ENCODE peak calls at places on chromosomes 7 and 10, in ten cellular contexts. One of them, this sample, is unnamed.

GRCh38 chr10:16952010-16952550 is 134.9 kb upstream of the RSU1 start:
- DNase-seq in mammary epithelial cell: no peak
- DNase-seq in PC-9: no peak
- DNase-seq in aorta: no peak
- DNase-seq in ovary: no peak
- DNase-seq in IMR-90: no peak
- DNase-seq in PC-3: no peak
- DNase-seq in body of pancreas: no peak
- DNase-seq in DND-41: no peak
- DNase-seq in substantia nigra: no peak
- DNase-seq in this sample: no peak

GRCh38 chr7:618539-619355 is 99.1 kb upstream of the PDGFA start:
- DNase-seq in mammary epithelial cell: no peak
- DNase-seq in PC-9: no peak
- DNase-seq in aorta: peak
- DNase-seq in ovary: no peak
- DNase-seq in IMR-90: peak
- DNase-seq in PC-3: no peak
- DNase-seq in body of pancreas: no peak
- DNase-seq in DND-41: peak
- DNase-seq in substantia nigra: no peak
- DNase-seq in this sample: peak

GRCh38 chr7:34133983-34134782 is 228.8 kb downstream of the BMPER start:
- DNase-seq in mammary epithelial cell: peak
- DNase-seq in PC-9: no peak
- DNase-seq in aorta: peak
- DNase-seq in ovary: peak
- DNase-seq in IMR-90: peak
- DNase-seq in PC-3: peak
- DNase-seq in body of pancreas: peak
- DNase-seq in DND-41: peak
- DNase-seq in substantia nigra: peak
- DNase-seq in this sample: peak

GRCh38 chr7:102012941-102013461 is 195.6 kb downstream of the CUX1 start:
- DNase-seq in mammary epithelial cell: no peak
- DNase-seq in PC-9: no peak
- DNase-seq in aorta: peak
- DNase-seq in ovary: no peak
- DNase-seq in IMR-90: peak
- DNase-seq in PC-3: no peak
- DNase-seq in body of pancreas: no peak
- DNase-seq in DND-41: no peak
- DNase-seq in substantia nigra: no peak
- DNase-seq in this sample: no peak

GRCh38 chr10:127028556-127028955 is 123.3 kb downstream of the DOCK1 start:
- DNase-seq in mammary epithelial cell: no peak
- DNase-seq in PC-9: no peak
- DNase-seq in aorta: no peak
- DNase-seq in ovary: no peak
- DNase-seq in IMR-90: no peak
- DNase-seq in PC-3: no peak
- DNase-seq in body of pancreas: no peak
- DNase-seq in DND-41: no peak
- DNase-seq in substantia nigra: no peak
- DNase-seq in this sample: no peak

GRCh38 chr7:150402671-150403321 is 23.7 kb downstream of the ZNF775 start:
- DNase-seq in mammary epithelial cell: no peak
- DNase-seq in PC-9: no peak
- DNase-seq in aorta: no peak
- DNase-seq in ovary: no peak
- DNase-seq in IMR-90: no peak
- DNase-seq in PC-3: no peak
- DNase-seq in body of pancreas: peak
- DNase-seq in DND-41: no peak
- DNase-seq in substantia nigra: no peak
- DNase-seq in this sample: peak

GRCh38 chr7:3087243-3087642 is 43.6 kb upstream of the CARD11 start:
- DNase-seq in mammary epithelial cell: no peak
- DNase-seq in PC-9: peak
- DNase-seq in aorta: no peak
- DNase-seq in ovary: no peak
- DNase-seq in IMR-90: peak
- DNase-seq in PC-3: no peak
- DNase-seq in body of pancreas: no peak
- DNase-seq in DND-41: no peak
- DNase-seq in substantia nigra: no peak
- DNase-seq in this sample: no peak

GRCh38 chr10:131129544-131129943 is 182.0 kb downstream of the TCERG1L start:
- DNase-seq in mammary epithelial cell: no peak
- DNase-seq in PC-9: no peak
- DNase-seq in aorta: no peak
- DNase-seq in ovary: no peak
- DNase-seq in IMR-90: no peak
- DNase-seq in PC-3: no peak
- DNase-seq in body of pancreas: no peak
- DNase-seq in DND-41: no peak
- DNase-seq in substantia nigra: no peak
- DNase-seq in this sample: no peak

GRCh38 chr7:10912077-10912476 is 61.6 kb upstream of the PHF14 start:
- DNase-seq in mammary epithelial cell: no peak
- DNase-seq in PC-9: no peak
- DNase-seq in aorta: no peak
- DNase-seq in ovary: no peak
- DNase-seq in IMR-90: no peak
- DNase-seq in PC-3: no peak
- DNase-seq in body of pancreas: no peak
- DNase-seq in DND-41: no peak
- DNase-seq in substantia nigra: no peak
- DNase-seq in this sample: no peak

GRCh38 chr10:49311562-49312236 is 12.7 kb downstream of the C10orf71 start:
- DNase-seq in mammary epithelial cell: no peak
- DNase-seq in PC-9: no peak
- DNase-seq in aorta: no peak
- DNase-seq in ovary: no peak
- DNase-seq in IMR-90: no peak
- DNase-seq in PC-3: no peak
- DNase-seq in body of pancreas: no peak
- DNase-seq in DND-41: no peak
- DNase-seq in substantia nigra: no peak
- DNase-seq in this sample: no peak

GRCh38 chr7:43700059-43700501 is 29.2 kb downstream of the COA1 start:
- DNase-seq in mammary epithelial cell: peak
- DNase-seq in PC-9: peak
- DNase-seq in aorta: no peak
- DNase-seq in ovary: no peak
- DNase-seq in IMR-90: peak
- DNase-seq in PC-3: peak
- DNase-seq in body of pancreas: no peak
- DNase-seq in DND-41: no peak
- DNase-seq in substantia nigra: no peak
- DNase-seq in this sample: no peak

GRCh38 chr7:47227762-47228177 is 354.1 kb downstream of the TNS3 start:
- DNase-seq in mammary epithelial cell: peak
- DNase-seq in PC-9: no peak
- DNase-seq in aorta: no peak
- DNase-seq in ovary: no peak
- DNase-seq in IMR-90: peak
- DNase-seq in PC-3: peak
- DNase-seq in body of pancreas: no peak
- DNase-seq in DND-41: peak
- DNase-seq in substantia nigra: no peak
- DNase-seq in this sample: no peak

GRCh38 chr10:31317171-31317570 is 1.8 kb upstream of the ZEB1 start:
- DNase-seq in mammary epithelial cell: no peak
- DNase-seq in PC-9: no peak
- DNase-seq in aorta: no peak
- DNase-seq in ovary: no peak
- DNase-seq in IMR-90: no peak
- DNase-seq in PC-3: no peak
- DNase-seq in body of pancreas: no peak
- DNase-seq in DND-41: no peak
- DNase-seq in substantia nigra: no peak
- DNase-seq in this sample: no peak

GRCh38 chr10:31318382-31318853 is 598 bp upstream of the ZEB1 start:
- DNase-seq in mammary epithelial cell: peak
- DNase-seq in PC-9: no peak
- DNase-seq in aorta: peak
- DNase-seq in ovary: no peak
- DNase-seq in IMR-90: peak
- DNase-seq in PC-3: peak
- DNase-seq in body of pancreas: peak
- DNase-seq in DND-41: peak
- DNase-seq in substantia nigra: no peak
- DNase-seq in this sample: peak

GRCh38 chr10:31317652-31318381 is 1.2 kb upstream of the ZEB1 start:
- DNase-seq in mammary epithelial cell: no peak
- DNase-seq in PC-9: peak
- DNase-seq in aorta: no peak
- DNase-seq in ovary: no peak
- DNase-seq in IMR-90: no peak
- DNase-seq in PC-3: no peak
- DNase-seq in body of pancreas: no peak
- DNase-seq in DND-41: no peak
- DNase-seq in substantia nigra: no peak
- DNase-seq in this sample: no peak

GRCh38 chr10:31315453-31315852 is 3.6 kb upstream of the ZEB1 start:
- DNase-seq in mammary epithelial cell: peak
- DNase-seq in PC-9: no peak
- DNase-seq in aorta: no peak
- DNase-seq in ovary: no peak
- DNase-seq in IMR-90: peak
- DNase-seq in PC-3: peak
- DNase-seq in body of pancreas: no peak
- DNase-seq in DND-41: no peak
- DNase-seq in substantia nigra: no peak
- DNase-seq in this sample: no peak

DNA sequence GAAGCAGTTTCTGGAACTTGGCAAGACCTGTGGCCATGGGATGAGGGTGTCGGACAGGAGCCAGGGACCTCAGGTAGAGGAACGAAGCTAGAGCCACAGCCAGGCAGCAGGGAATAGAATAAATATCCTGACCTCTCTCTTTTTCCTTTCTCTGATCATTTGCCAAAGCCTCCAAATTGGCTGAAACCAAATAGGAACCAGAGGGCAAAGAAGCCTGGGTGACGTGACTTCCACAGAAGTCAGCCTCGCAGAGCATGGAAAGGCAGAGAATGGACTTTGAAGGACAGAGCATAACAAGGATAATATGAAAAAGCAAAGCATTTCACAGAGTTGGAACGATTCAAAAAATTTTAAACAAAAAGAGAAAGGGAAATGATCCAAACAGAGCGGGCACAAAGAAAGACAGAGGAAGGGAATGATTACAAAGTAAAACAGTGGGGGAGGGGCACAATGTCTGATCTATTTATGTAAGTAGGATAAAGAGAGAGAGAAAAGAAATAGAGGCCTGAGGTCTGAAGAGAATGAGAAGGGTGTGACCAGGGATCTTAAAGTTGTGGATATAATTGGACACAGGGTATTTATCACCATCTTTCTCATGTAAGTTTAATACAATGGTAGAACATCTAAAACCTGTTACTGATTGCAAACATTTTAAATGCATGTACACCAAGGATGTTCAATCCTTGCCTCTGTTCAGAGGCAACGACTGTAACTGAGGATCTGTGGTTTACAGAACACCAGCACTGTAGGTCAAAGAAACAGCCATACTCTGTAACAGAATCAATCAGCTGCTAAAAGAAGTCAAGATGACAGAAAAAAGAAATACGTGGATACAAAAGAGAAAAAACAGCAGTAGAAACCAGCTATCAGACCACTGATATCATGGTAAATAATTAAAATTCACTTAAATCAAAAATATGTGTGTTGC is 4.5 kb upstream of the ZEB1 start:
- DNase-seq in mammary epithelial cell: no peak
- DNase-seq in PC-9: no peak
- DNase-seq in aorta: no peak
- DNase-seq in ovary: no peak
- DNase-seq in IMR-90: no peak
- DNase-seq in PC-3: no peak
- DNase-seq in body of pancreas: no peak
- DNase-seq in DND-41: no peak
- DNase-seq in substantia nigra: no peak
- DNase-seq in this sample: no peak
- H3K27ac ChIP-seq in mammary epithelial cell: no peak
- H3K27ac ChIP-seq in PC-9: no peak
- H3K27ac ChIP-seq in aorta: no peak
- H3K27ac ChIP-seq in ovary: no peak
- H3K27ac ChIP-seq in IMR-90: peak
- H3K27ac ChIP-seq in PC-3: peak
- H3K27ac ChIP-seq in body of pancreas: no peak
- H3K27ac ChIP-seq in DND-41: no peak
- H3K27ac ChIP-seq in substantia nigra: no peak
- H3K27ac ChIP-seq in this sample: no peak

GRCh38 chr10:101967713-101968112 is 88.3 kb downstream of the ARMH3 start:
- DNase-seq in mammary epithelial cell: peak
- DNase-seq in PC-9: no peak
- DNase-seq in aorta: no peak
- DNase-seq in ovary: no peak
- DNase-seq in IMR-90: peak
- DNase-seq in PC-3: peak
- DNase-seq in body of pancreas: no peak
- DNase-seq in DND-41: no peak
- DNase-seq in substantia nigra: no peak
- DNase-seq in this sample: no peak
- H3K27ac ChIP-seq in mammary epithelial cell: no peak
- H3K27ac ChIP-seq in PC-9: no peak
- H3K27ac ChIP-seq in aorta: no peak
- H3K27ac ChIP-seq in ovary: no peak
- H3K27ac ChIP-seq in IMR-90: no peak
- H3K27ac ChIP-seq in PC-3: no peak
- H3K27ac ChIP-seq in body of pancreas: no peak
- H3K27ac ChIP-seq in DND-41: no peak
- H3K27ac ChIP-seq in substantia nigra: no peak
- H3K27ac ChIP-seq in this sample: no peak

GRCh38 chr7:106177738-106178592 is 65.9 kb upstream of the SYPL1 start:
- DNase-seq in mammary epithelial cell: no peak
- DNase-seq in PC-9: no peak
- DNase-seq in aorta: no peak
- DNase-seq in ovary: no peak
- DNase-seq in IMR-90: no peak
- DNase-seq in PC-3: no peak
- DNase-seq in body of pancreas: no peak
- DNase-seq in DND-41: no peak
- DNase-seq in substantia nigra: no peak
- DNase-seq in this sample: no peak
- H3K27ac ChIP-seq in mammary epithelial cell: no peak
- H3K27ac ChIP-seq in PC-9: no peak
- H3K27ac ChIP-seq in aorta: no peak
- H3K27ac ChIP-seq in ovary: no peak
- H3K27ac ChIP-seq in IMR-90: no peak
- H3K27ac ChIP-seq in PC-3: no peak
- H3K27ac ChIP-seq in body of pancreas: no peak
- H3K27ac ChIP-seq in DND-41: no peak
- H3K27ac ChIP-seq in substantia nigra: no peak
- H3K27ac ChIP-seq in this sample: no peak

DNA sequence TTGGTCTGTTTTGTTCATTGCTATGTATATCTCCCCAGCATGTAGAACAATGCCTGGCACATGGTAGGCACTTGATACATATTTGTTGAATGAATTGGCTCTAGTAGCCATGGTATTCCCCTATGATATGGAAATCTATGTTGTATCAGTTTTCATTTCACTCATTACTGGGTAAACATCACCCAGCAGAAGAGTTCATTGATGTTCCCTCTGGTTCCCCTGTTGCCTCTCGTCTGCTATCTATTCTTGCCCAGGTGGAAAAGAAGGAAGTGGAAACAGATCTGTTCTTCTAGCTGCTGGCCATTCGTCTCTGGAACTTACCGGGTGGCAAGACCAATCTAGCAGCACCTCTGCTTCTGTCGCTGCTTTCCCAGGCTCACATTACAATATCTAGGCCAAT is 71.5 kb downstream of the LRRC4 start:
- DNase-seq in mammary epithelial cell: no peak
- DNase-seq in PC-9: no peak
- DNase-seq in aorta: no peak
- DNase-seq in ovary: no peak
- DNase-seq in IMR-90: no peak
- DNase-seq in PC-3: no peak
- DNase-seq in body of pancreas: no peak
- DNase-seq in DND-41: no peak
- DNase-seq in substantia nigra: no peak
- DNase-seq in this sample: no peak
- H3K27ac ChIP-seq in mammary epithelial cell: no peak
- H3K27ac ChIP-seq in PC-9: no peak
- H3K27ac ChIP-seq in aorta: no peak
- H3K27ac ChIP-seq in ovary: no peak
- H3K27ac ChIP-seq in IMR-90: no peak
- H3K27ac ChIP-seq in PC-3: no peak
- H3K27ac ChIP-seq in body of pancreas: no peak
- H3K27ac ChIP-seq in DND-41: no peak
- H3K27ac ChIP-seq in substantia nigra: no peak
- H3K27ac ChIP-seq in this sample: no peak